ENCODE peak calls at places on chromosomes 13 and 19, in seven cellular contexts. One of them, this sample, is unnamed.
A peak's percentile ranks its signal among the peaks of the same experiment; 100 is the strongest.

GRCh38 chr13:30744056-30744684 is 8.8 kb downstream of the ALOX5AP start:
- DNase-seq in IMR-90: peak; percentile 61
- DNase-seq in colonic mucosa: peak; percentile 45
- DNase-seq in A549: peak; percentile 25
- DNase-seq in PC-9: peak; percentile 84
- DNase-seq in GM23248: peak; percentile 48
- DNase-seq in neuronal stem cell: no peak
- DNase-seq in this sample: no peak

GRCh38 chr13:45879666-45880065 is 28.1 kb upstream of the SIAH3 start:
- DNase-seq in IMR-90: no peak
- DNase-seq in A549: peak; percentile 12
- DNase-seq in neuronal stem cell: no peak
- DNase-seq in PC-9: no peak
- DNase-seq in colonic mucosa: no peak
- DNase-seq in GM23248: no peak
- DNase-seq in this sample: no peak

GRCh38 chr19:390386-391198 is 18.4 kb downstream of the C2CD4C start:
- DNase-seq in PC-9: no peak
- DNase-seq in neuronal stem cell: no peak
- DNase-seq in IMR-90: no peak
- DNase-seq in colonic mucosa: no peak
- DNase-seq in GM23248: no peak
- DNase-seq in A549: no peak
- DNase-seq in this sample: no peak

GRCh38 chr13:51614350-51614786 is 30.1 kb downstream of the WDFY2 start:
- DNase-seq in A549: no peak
- DNase-seq in colonic mucosa: no peak
- DNase-seq in PC-9: no peak
- DNase-seq in IMR-90: no peak
- DNase-seq in neuronal stem cell: no peak
- DNase-seq in GM23248: peak; percentile 62
- DNase-seq in this sample: no peak

GRCh38 chr19:50739132-50739746 is 16.1 kb downstream of the CLEC11A start:
- DNase-seq in A549: no peak
- DNase-seq in neuronal stem cell: no peak
- DNase-seq in PC-9: no peak
- DNase-seq in GM23248: no peak
- DNase-seq in IMR-90: no peak
- DNase-seq in colonic mucosa: no peak
- DNase-seq in this sample: no peak

GRCh38 chr13:53150568-53150967 is 122.0 kb downstream of the OLFM4 start:
- DNase-seq in colonic mucosa: no peak
- DNase-seq in PC-9: no peak
- DNase-seq in GM23248: peak; percentile 8
- DNase-seq in IMR-90: no peak
- DNase-seq in A549: no peak
- DNase-seq in neuronal stem cell: no peak
- DNase-seq in this sample: no peak

GRCh38 chr13:110331362-110331761 is 24.3 kb downstream of the COL4A2 start:
- DNase-seq in colonic mucosa: no peak
- DNase-seq in A549: no peak
- DNase-seq in IMR-90: peak; percentile 69
- DNase-seq in neuronal stem cell: no peak
- DNase-seq in GM23248: peak; percentile 58
- DNase-seq in PC-9: no peak
- DNase-seq in this sample: no peak

GRCh38 chr19:47272448-47273312 is 2.0 kb upstream of the INAFM1 start:
- DNase-seq in IMR-90: no peak
- DNase-seq in colonic mucosa: peak; percentile 58
- DNase-seq in neuronal stem cell: no peak
- DNase-seq in A549: no peak
- DNase-seq in GM23248: peak; percentile 52
- DNase-seq in PC-9: no peak
- DNase-seq in this sample: no peak

GRCh38 chr19:31331536-31331935 is 17.7 kb downstream of the TSHZ3 start:
- DNase-seq in GM23248: no peak
- DNase-seq in A549: no peak
- DNase-seq in IMR-90: no peak
- DNase-seq in neuronal stem cell: no peak
- DNase-seq in colonic mucosa: no peak
- DNase-seq in PC-9: no peak
- DNase-seq in this sample: no peak

GRCh38 chr19:5054551-5055456 is 85.9 kb downstream of the KDM4B start:
- DNase-seq in IMR-90: no peak
- DNase-seq in neuronal stem cell: no peak
- DNase-seq in GM23248: no peak
- DNase-seq in colonic mucosa: no peak
- DNase-seq in A549: no peak
- DNase-seq in PC-9: no peak
- DNase-seq in this sample: peak; percentile 25

GRCh38 chr13:24307211-24308067 is 1.9 kb upstream of the C1QTNF9 start:
- DNase-seq in colonic mucosa: no peak
- DNase-seq in PC-9: peak; percentile 58
- DNase-seq in GM23248: no peak
- DNase-seq in IMR-90: no peak
- DNase-seq in A549: no peak
- DNase-seq in neuronal stem cell: no peak
- DNase-seq in this sample: no peak

GRCh38 chr13:24407844-24408243 is 98.5 kb downstream of the C1QTNF9 start:
- DNase-seq in GM23248: no peak
- DNase-seq in PC-9: no peak
- DNase-seq in neuronal stem cell: no peak
- DNase-seq in colonic mucosa: no peak
- DNase-seq in IMR-90: no peak
- DNase-seq in A549: no peak
- DNase-seq in this sample: no peak

GRCh38 chr19:873084-874019 is 13.9 kb downstream of the CFD start:
- DNase-seq in GM23248: peak; percentile 76
- DNase-seq in IMR-90: peak; percentile 31
- DNase-seq in PC-9: no peak
- DNase-seq in neuronal stem cell: no peak
- DNase-seq in A549: no peak
- DNase-seq in colonic mucosa: peak; percentile 74
- DNase-seq in this sample: no peak

GRCh38 chr13:44312898-44313551 is 60.6 kb upstream of the SERP2 start:
- DNase-seq in colonic mucosa: peak; percentile 6
- DNase-seq in neuronal stem cell: no peak
- DNase-seq in A549: peak; percentile 14
- DNase-seq in IMR-90: peak; percentile 95
- DNase-seq in PC-9: peak; percentile 93
- DNase-seq in GM23248: peak; percentile 94
- DNase-seq in this sample: no peak

GRCh38 chr13:26475176-26476110 is 82.0 kb upstream of the WASF3 start:
- DNase-seq in neuronal stem cell: no peak
- DNase-seq in PC-9: no peak
- DNase-seq in A549: no peak
- DNase-seq in GM23248: no peak
- DNase-seq in colonic mucosa: peak; percentile 3
- DNase-seq in IMR-90: no peak
- DNase-seq in this sample: no peak

GRCh38 chr19:16351133-16351809 is 26.6 kb downstream of the KLF2 start:
- DNase-seq in neuronal stem cell: no peak
- DNase-seq in colonic mucosa: no peak
- DNase-seq in PC-9: no peak
- DNase-seq in A549: no peak
- DNase-seq in IMR-90: peak; percentile 54
- DNase-seq in GM23248: peak; percentile 71
- DNase-seq in this sample: no peak

GRCh38 chr19:55160128-55160985 is 2.8 kb upstream of the TNNI3 start:
- DNase-seq in PC-9: peak; percentile 89
- DNase-seq in neuronal stem cell: peak; percentile 87
- DNase-seq in A549: peak; percentile 98
- DNase-seq in IMR-90: peak; percentile 67
- DNase-seq in GM23248: peak; percentile 96
- DNase-seq in colonic mucosa: peak; percentile 92
- DNase-seq in this sample: peak; percentile 46
- H3K27ac ChIP-seq in PC-9: no peak overlapping the region
- H3K27ac ChIP-seq in neuronal stem cell: no peak overlapping the region
- H3K27ac ChIP-seq in A549: no peak overlapping the region
- H3K27ac ChIP-seq in IMR-90: no peak overlapping the region
- H3K27ac ChIP-seq in GM23248: no peak overlapping the region
- H3K27ac ChIP-seq in colonic mucosa: no peak overlapping the region
- H3K27ac ChIP-seq in this sample: no peak overlapping the region

GRCh38 chr13:113421673-113422270 is 31.5 kb downstream of the ADPRHL1 start:
- DNase-seq in GM23248: peak; percentile 58
- DNase-seq in IMR-90: peak; percentile 24
- DNase-seq in PC-9: no peak
- DNase-seq in A549: no peak
- DNase-seq in colonic mucosa: no peak
- DNase-seq in neuronal stem cell: no peak
- DNase-seq in this sample: no peak
- H3K27ac ChIP-seq in GM23248: no peak overlapping the region
- H3K27ac ChIP-seq in IMR-90: peak overlapping the region; percentile 6
- H3K27ac ChIP-seq in PC-9: no peak overlapping the region
- H3K27ac ChIP-seq in A549: no peak overlapping the region
- H3K27ac ChIP-seq in colonic mucosa: no peak overlapping the region
- H3K27ac ChIP-seq in neuronal stem cell: no peak overlapping the region
- H3K27ac ChIP-seq in this sample: no peak overlapping the region

DNA sequence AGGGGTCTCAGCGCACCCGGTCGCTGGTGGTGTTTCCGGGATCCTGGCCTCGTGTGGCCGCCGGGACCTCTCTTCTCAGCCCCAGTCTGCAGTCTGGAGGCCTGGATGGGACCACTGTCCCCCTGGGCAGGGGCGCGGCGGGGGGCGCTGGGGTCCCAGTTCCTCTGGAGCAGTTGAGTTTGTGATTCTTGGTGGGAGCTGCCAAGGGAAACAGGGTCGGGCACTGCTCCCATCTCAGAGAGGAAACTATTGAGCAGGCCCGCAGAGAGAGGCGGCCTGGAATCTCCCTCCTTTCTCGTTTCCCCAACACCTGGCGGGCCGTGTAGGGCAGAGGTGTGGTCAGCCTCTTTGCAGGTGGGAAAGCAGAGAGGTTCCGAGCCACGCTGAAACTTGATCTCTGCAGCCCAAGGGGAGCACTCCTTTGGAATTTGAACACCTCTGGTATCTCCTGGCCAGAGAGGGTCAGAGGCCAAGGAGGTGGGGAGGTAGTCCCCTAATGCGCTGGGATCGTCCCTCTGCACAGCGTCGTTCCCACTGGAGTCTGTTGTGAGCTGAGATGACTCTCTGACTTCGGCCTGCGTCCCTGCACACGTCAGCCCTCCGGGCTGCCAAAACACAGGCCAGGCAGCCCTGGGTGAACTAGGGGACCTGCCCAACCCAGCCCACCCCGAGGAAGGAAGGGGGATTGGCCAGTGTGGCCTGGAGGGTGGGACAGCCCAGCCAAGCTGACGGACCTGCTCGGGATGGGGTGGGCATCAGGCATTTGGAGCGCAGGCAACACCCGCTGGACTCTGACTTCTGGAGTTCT is 769 bp downstream of the PLEKHF1 start:
- DNase-seq in IMR-90: peak; percentile 66
- DNase-seq in GM23248: peak; percentile 84
- DNase-seq in PC-9: peak; percentile 77
- DNase-seq in colonic mucosa: peak; percentile 45
- DNase-seq in neuronal stem cell: peak; percentile 37
- DNase-seq in A549: no peak
- DNase-seq in this sample: no peak
- H3K27ac ChIP-seq in IMR-90: peak overlapping the region; percentile 84
- H3K27ac ChIP-seq in GM23248: peak overlapping the region; percentile 83
- H3K27ac ChIP-seq in PC-9: peak overlapping the region; percentile 69
- H3K27ac ChIP-seq in colonic mucosa: peak overlapping the region; percentile 75
- H3K27ac ChIP-seq in neuronal stem cell: no peak overlapping the region
- H3K27ac ChIP-seq in A549: peak overlapping the region; percentile 74
- H3K27ac ChIP-seq in this sample: peak overlapping the region; percentile 89

DNA sequence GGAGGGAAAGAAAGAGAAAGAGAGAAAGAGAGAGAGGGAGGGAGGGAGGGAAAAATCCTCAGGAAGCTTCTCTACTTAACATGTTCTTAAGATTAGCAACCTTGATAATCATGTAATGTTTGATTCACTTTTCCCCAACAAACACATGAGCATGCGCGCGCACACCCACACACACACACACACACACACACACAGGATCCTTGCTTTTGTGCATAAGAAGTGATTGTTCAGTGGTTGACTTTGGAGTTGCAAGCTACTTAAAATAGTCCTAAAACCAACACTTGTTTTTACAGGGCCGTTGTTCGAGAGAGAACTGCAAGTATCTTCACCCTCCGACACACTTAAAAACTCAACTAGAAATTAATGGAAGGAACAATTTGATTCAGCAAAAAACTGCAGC is 100.0 kb upstream of the RAP2A start:
- DNase-seq in neuronal stem cell: no peak
- DNase-seq in A549: no peak
- DNase-seq in IMR-90: no peak
- DNase-seq in GM23248: peak; percentile 14
- DNase-seq in PC-9: no peak
- DNase-seq in colonic mucosa: no peak
- DNase-seq in this sample: no peak
- H3K27ac ChIP-seq in neuronal stem cell: no peak overlapping the region
- H3K27ac ChIP-seq in A549: no peak overlapping the region
- H3K27ac ChIP-seq in IMR-90: no peak overlapping the region
- H3K27ac ChIP-seq in GM23248: no peak overlapping the region
- H3K27ac ChIP-seq in PC-9: no peak overlapping the region
- H3K27ac ChIP-seq in colonic mucosa: no peak overlapping the region
- H3K27ac ChIP-seq in this sample: no peak overlapping the region

GRCh38 chr13:76854209-76854608 is 32.0 kb downstream of the KCTD12 start:
- DNase-seq in IMR-90: no peak
- DNase-seq in PC-9: no peak
- DNase-seq in colonic mucosa: no peak
- DNase-seq in A549: no peak
- DNase-seq in neuronal stem cell: no peak
- DNase-seq in GM23248: no peak
- DNase-seq in this sample: no peak

GRCh38 chr13:76852991-76853390 is 33.2 kb downstream of the KCTD12 start:
- DNase-seq in colonic mucosa: no peak
- DNase-seq in neuronal stem cell: no peak
- DNase-seq in IMR-90: peak; percentile 59
- DNase-seq in GM23248: peak; percentile 63
- DNase-seq in A549: no peak
- DNase-seq in PC-9: no peak
- DNase-seq in this sample: no peak

GRCh38 chr13:76854894-76855293 is 31.3 kb downstream of the KCTD12 start:
- DNase-seq in IMR-90: peak; percentile 16
- DNase-seq in neuronal stem cell: no peak
- DNase-seq in A549: no peak
- DNase-seq in colonic mucosa: no peak
- DNase-seq in PC-9: no peak
- DNase-seq in GM23248: peak; percentile 49
- DNase-seq in this sample: no peak

GRCh38 chr13:76856141-76856571 is 30.0 kb downstream of the KCTD12 start:
- DNase-seq in neuronal stem cell: no peak
- DNase-seq in A549: no peak
- DNase-seq in GM23248: peak; percentile 75
- DNase-seq in IMR-90: peak; percentile 59
- DNase-seq in PC-9: no peak
- DNase-seq in colonic mucosa: no peak
- DNase-seq in this sample: no peak

DNA sequence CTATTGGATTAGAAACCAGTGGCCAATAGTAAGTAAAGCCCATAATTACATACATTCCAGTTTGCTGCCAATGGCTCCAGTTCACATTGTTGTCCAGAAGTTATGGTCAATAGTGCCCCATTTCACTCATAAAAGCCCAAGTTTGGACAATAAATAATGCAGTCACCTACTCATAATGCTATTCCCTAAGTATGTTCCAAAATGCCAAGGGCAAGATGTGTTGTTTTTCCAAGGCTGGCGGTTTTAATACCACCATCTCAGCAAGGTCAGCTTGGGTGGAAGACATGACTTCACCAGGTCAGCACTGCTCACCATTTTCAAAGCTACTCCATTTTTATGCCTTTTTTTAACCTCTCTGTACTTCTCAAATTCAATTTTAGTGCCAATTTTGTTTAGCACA is 32.7 kb downstream of the KCTD12 start:
- DNase-seq in A549: no peak
- DNase-seq in neuronal stem cell: no peak
- DNase-seq in IMR-90: no peak
- DNase-seq in PC-9: no peak
- DNase-seq in colonic mucosa: no peak
- DNase-seq in GM23248: no peak
- DNase-seq in this sample: no peak
- H3K27ac ChIP-seq in A549: no peak overlapping the region
- H3K27ac ChIP-seq in neuronal stem cell: no peak overlapping the region
- H3K27ac ChIP-seq in IMR-90: no peak overlapping the region
- H3K27ac ChIP-seq in PC-9: peak overlapping the region; percentile 44
- H3K27ac ChIP-seq in colonic mucosa: no peak overlapping the region
- H3K27ac ChIP-seq in GM23248: peak overlapping the region; percentile 53
- H3K27ac ChIP-seq in this sample: no peak overlapping the region

This sample was measured in substantia nigra.